ENCODE peak calls at places on chromosomes 7 and 10, in nine cellular contexts. B is HepG2, H is A549, E is fibroblast of lung, F is PC-9, A is astrocyte, Z is HCT116, Q is GM12878, C is hepatocyte. P is an unnamed sample.

GRCh38 chr7:82194011-82194410 is 249.6 kb downstream of the CACNA2D1 start:
- DNase-seq in B (no peak), H (peak; percentile 13), E (peak; percentile 67), F (no peak), A (peak; percentile 84), Z (no peak), Q (no peak), C (no peak), P (peak; percentile 73)

GRCh38 chr10:28906011-28906411 is 228.7 kb downstream of the BAMBI start:
- DNase-seq in B (no peak), H (no peak), E (no peak), F (no peak), A (no peak), Z (no peak), Q (no peak), C (no peak), P (no peak)

GRCh38 chr7:50978633-50979215 is 196.0 kb upstream of the GRB10 start:
- DNase-seq in B (peak; percentile 10), H (peak; percentile 35), E (no peak), F (no peak), A (peak; percentile 39), Z (no peak), Q (no peak), C (no peak), P (no peak)

GRCh38 chr10:113267616-113268015 is 285.2 kb upstream of the HABP2 start:
- DNase-seq in B (no peak), H (no peak), E (no peak), F (no peak), A (peak; percentile 38), Z (no peak), Q (no peak), C (no peak), P (no peak)

GRCh38 chr7:141478845-141479244 is 72.4 kb upstream of the AGK start:
- DNase-seq in B (no peak), H (no peak), E (no peak), F (no peak), A (no peak), Z (no peak), Q (no peak), C (no peak), P (no peak)

GRCh38 chr10:28514648-28515047 is 18.3 kb upstream of the WAC start:
- DNase-seq in B (no peak), H (no peak), E (no peak), F (no peak), A (no peak), Z (no peak), Q (no peak), C (no peak), P (no peak)

GRCh38 chr7:111954474-111955311 is 251.5 kb downstream of the DOCK4 start:
- DNase-seq in B (no peak), H (no peak), E (no peak), F (no peak), A (no peak), Z (no peak), Q (no peak), C (no peak), P (no peak)

GRCh38 chr10:7795605-7796004 is 7.6 kb downstream of the ATP5F1C start:
- DNase-seq in B (peak; percentile 91), H (no peak), E (peak; percentile 25), F (no peak), A (peak; percentile 81), Z (no peak), Q (no peak), C (peak; percentile 75), P (no peak)

DNA sequence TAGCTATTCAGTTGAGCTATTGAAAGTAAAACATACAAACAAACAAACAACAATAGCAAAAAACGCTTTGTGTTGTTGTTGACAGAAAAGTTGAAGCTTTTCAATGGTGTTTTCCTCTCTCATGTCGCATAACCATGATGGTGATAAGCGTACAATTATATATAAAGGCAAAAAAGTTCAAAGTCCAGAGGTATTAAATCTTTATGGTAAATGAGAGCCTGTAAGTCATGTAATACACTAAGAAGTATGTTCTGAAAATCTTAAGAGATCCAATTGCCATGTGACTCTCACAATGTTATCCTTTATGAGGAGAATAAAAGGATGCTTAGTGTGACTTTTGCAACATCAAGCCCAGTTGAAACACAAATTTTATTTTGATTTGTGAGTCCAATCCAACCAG is 93.9 kb downstream of the PPP1R9A start:
- DNase-seq in B (no peak), H (no peak), E (no peak), F (no peak), A (no peak), Z (no peak), Q (no peak), C (no peak), P (no peak)
- TF ChIP-seq CTCF in B (no peak), H (no peak), E (no peak), F (no peak), A (no peak), Z (no peak), Q (no peak), C (no peak), P (no peak)

DNA sequence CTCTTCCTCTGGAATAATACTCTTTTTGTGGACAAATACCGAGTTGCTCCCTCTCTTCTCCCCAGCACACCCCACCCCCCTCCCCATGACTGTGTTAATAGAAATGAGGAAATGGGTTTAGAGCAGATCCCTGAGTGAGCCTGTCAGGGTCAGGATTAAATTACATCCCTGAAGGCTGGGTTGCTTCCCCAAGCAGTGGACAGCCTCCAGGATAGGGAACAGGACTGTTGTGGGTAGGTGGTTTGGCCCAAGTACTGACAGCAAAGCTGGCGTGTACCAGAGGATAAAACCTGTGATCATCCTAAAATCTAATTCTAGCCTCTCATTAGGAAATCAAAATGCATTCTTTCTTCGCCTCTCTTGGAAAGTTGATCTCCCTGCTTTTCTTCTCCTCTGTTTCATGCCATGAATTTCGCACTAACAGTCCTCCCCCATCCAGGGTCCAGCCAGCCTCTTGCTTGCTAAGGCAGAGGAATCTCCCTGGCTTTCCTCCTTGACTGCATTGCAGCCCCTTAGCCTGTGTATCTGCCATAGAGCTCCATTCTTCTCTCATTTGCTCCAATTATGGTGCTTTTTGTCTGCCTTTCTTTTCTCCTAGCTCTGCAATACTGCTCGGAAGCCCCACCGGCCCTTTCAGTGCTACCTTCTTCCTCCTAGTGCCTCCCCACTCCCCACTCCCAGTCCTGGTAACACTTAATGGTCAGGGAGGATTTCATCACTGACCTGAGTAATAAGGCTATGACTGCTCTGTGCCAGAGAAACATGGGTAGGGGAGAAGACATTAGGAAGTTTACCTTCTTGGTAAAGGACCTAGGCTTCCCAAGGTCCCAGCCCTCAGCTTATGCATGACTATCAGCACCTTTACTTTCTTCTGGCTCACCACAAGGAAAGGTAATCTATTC is 8.4 kb downstream of the LRRC4 start:
- DNase-seq in B (no peak), H (peak; percentile 16), E (peak; percentile 66), F (peak; percentile 73), A (peak; percentile 80), Z (no peak), Q (no peak), C (no peak), P (peak; percentile 78)
- H3K4me3 ChIP-seq in B (no peak overlapping the region), H (no peak overlapping the region), E (no peak overlapping the region), F (peak overlapping the region; percentile 6), A (no peak overlapping the region), Z (no peak overlapping the region), Q (no peak overlapping the region), C (no peak overlapping the region), P (no peak overlapping the region)

DNA sequence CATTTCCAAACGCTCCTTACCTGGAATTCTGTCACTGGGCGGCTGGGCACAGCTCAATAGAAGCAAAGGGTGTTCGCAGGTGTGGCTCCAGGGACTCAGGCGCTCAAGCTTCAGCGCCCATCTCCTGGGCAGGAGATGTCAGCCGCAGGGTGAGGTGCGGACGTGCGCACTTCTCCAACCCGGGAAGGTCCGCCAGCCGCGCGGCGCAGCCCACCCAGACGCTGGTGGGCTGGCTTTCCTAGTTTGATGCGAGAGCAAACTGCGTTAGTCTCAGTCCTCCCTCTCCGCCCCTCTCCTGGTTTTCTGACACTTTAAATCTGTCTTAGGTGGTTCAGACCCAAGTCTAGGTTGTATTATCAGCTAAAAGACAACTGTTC is 267 bp downstream of the CALCR start:
- DNase-seq in B (no peak), H (no peak), E (no peak), F (no peak), A (no peak), Z (no peak), Q (no peak), C (no peak), P (no peak)
- H3K4me2 ChIP-seq in B (no peak overlapping the region), H (peak overlapping the region; percentile 84), E (no peak overlapping the region), F (peak overlapping the region; percentile 74), A (peak overlapping the region; percentile 67), Z (no peak overlapping the region), Q (no peak overlapping the region), C (peak overlapping the region; percentile 89), P (no peak overlapping the region)

GRCh38 chr10:6053303-6053702 is 8.9 kb downstream of the IL2RA start:
- DNase-seq in B (no peak), H (no peak), E (no peak), F (no peak), A (no peak), Z (no peak), Q (no peak), C (no peak), P (no peak)

GRCh38 chr10:6048281-6049030 is 13.7 kb downstream of the IL2RA start:
- DNase-seq in B (no peak), H (no peak), E (no peak), F (no peak), A (no peak), Z (no peak), Q (no peak), C (no peak), P (no peak)

GRCh38 chr10:6052247-6053221 is 9.6 kb downstream of the IL2RA start:
- DNase-seq in B (no peak), H (no peak), E (no peak), F (peak; percentile 62), A (no peak), Z (no peak), Q (peak; percentile 73), C (no peak), P (peak; percentile 68)

GRCh38 chr10:6049031-6049400 is 13.2 kb downstream of the IL2RA start:
- DNase-seq in B (no peak), H (no peak), E (no peak), F (no peak), A (no peak), Z (no peak), Q (no peak), C (no peak), P (no peak)

DNA sequence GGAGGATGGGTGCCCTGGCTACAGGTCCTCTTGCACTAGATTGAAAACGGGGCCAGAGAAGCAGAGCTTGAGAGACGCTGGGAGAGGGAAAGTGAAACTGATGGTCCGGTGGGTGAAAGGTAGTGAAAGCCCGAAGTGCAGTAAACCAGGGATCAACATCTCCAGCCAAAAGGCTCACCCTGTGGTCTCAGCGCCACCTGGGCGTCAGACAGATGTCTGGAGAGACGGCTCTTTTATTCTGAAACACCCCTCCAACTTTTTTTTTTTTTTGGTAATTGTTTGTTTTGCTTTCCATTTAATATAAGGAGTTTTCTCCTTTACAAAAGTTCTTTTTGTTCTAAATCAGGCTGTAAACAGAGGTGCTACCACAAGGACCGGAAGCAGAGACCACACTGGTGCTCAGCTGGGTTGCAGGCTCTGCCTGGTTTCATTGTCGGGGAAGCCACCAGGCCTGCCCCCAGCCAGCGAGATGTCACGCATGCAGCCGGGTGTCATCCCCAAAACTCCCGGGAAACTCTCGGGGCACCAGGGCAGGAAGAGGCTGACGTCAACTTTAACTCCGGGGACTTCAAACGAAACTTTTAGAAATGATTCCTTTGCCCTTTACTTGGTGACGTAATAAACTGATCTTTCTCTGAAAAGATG is 11.2 kb downstream of the IL2RA start:
- DNase-seq in B (peak; percentile 41), H (peak; percentile 33), E (peak; percentile 71), F (peak; percentile 61), A (no peak), Z (no peak), Q (peak; percentile 89), C (peak; percentile 27), P (peak; percentile 44)
- TF ChIP-seq CTCF in B (peak; percentile 62), H (peak; percentile 42), E (peak; percentile 33), F (no peak), A (no peak), Z (no peak), Q (peak; percentile 24), C (no peak), P (no peak)

GRCh38 chr7:157829491-157829890 is 492.7 kb downstream of the DNAJB6 start:
- DNase-seq in B (no peak), H (no peak), E (no peak), F (no peak), A (no peak), Z (no peak), Q (no peak), C (no peak), P (no peak)
- H3K4me3 ChIP-seq in B (no peak overlapping the region), H (no peak overlapping the region), E (no peak overlapping the region), F (no peak overlapping the region), A (no peak overlapping the region), Z (no peak overlapping the region), Q (no peak overlapping the region), C (no peak overlapping the region), P (no peak overlapping the region)

P was measured in mammary epithelial cell.